ENCODE peak calls at places on chromosomes 3 and 15, in eight cellular contexts. W is NCI-H2081, M is esophagus squamous epithelium, C is AG08395, J is GM18507, U is fibroblast of the aortic adventitia, K is upper lobe of left lung, O is nephron progenitor cell. S is an unnamed sample.
A peak's percentile ranks its signal among the peaks of the same experiment; 100 is the strongest.

GRCh38 chr3:167852216-167852615 is 116.7 kb downstream of the SERPINI1 start:
- DNase-seq in O (no peak), K (no peak), M (no peak), C (no peak), W (no peak), J (no peak), U (peak; percentile 38), S (no peak)

GRCh38 chr15:88021601-88022000 is 234.9 kb downstream of the NTRK3 start:
- DNase-seq in O (no peak), J (no peak), W (no peak), C (no peak), U (no peak), M (no peak), K (no peak), S (no peak)

GRCh38 chr3:126207166-126207565 is 26.8 kb upstream of the ALDH1L1 start:
- DNase-seq in M (no peak), C (no peak), K (no peak), U (no peak), O (no peak), W (no peak), J (no peak), S (no peak)

GRCh38 chr15:80093854-80094418 is 34.5 kb downstream of the ZFAND6 start:
- DNase-seq in W (no peak), O (peak; percentile 22), U (peak; percentile 73), M (no peak), K (no peak), J (no peak), C (no peak), S (peak; percentile 53)

GRCh38 chr15:50819344-50819743 is 53.8 kb upstream of the SPPL2A start:
- DNase-seq in C (no peak), J (no peak), U (peak; percentile 13), M (no peak), K (no peak), W (no peak), O (no peak), S (no peak)

GRCh38 chr3:128554100-128554464 is 61.1 kb upstream of the GATA2 start:
- DNase-seq in C (no peak), M (no peak), J (no peak), O (no peak), U (peak; percentile 53), K (no peak), W (no peak), S (no peak)

GRCh38 chr15:47466357-47466756 is 250.9 kb upstream of the SEMA6D start:
- DNase-seq in J (no peak), C (peak; percentile 32), O (no peak), W (no peak), K (no peak), M (no peak), U (peak; percentile 70), S (no peak)

GRCh38 chr3:159586587-159587202 is 401.9 kb upstream of the IL12A start:
- DNase-seq in J (no peak), U (peak; percentile 50), O (peak; percentile 55), W (peak; percentile 72), K (no peak), C (peak; percentile 36), M (no peak), S (no peak)

GRCh38 chr3:64267774-64268604 is 42.7 kb upstream of the PRICKLE2 start:
- DNase-seq in O (peak; percentile 63), W (no peak), M (no peak), C (peak; percentile 76), K (peak; percentile 87), J (no peak), U (peak; percentile 76), S (no peak)

GRCh38 chr3:122843604-122844003 is 48.7 kb downstream of the SLC49A4 start:
- DNase-seq in W (no peak), M (no peak), K (no peak), J (no peak), O (no peak), C (no peak), U (no peak), S (no peak)

GRCh38 chr3:192422998-192423349 is 304.4 kb downstream of the FGF12 start:
- DNase-seq in U (no peak), C (no peak), K (no peak), W (no peak), J (no peak), M (no peak), O (no peak), S (no peak)

GRCh38 chr15:82543155-82543554 is 2.9 kb upstream of the RPS17 start:
- DNase-seq in C (peak; percentile 79), O (no peak), M (no peak), U (peak; percentile 86), J (no peak), K (no peak), W (no peak), S (no peak)

GRCh38 chr3:82085356-82085755 is 323.9 kb upstream of the GBE1 start:
- DNase-seq in M (no peak), C (no peak), O (no peak), U (no peak), W (no peak), K (no peak), J (no peak), S (no peak)

GRCh38 chr15:88649286-88649733 is 10.5 kb downstream of the ISG20 start:
- DNase-seq in J (no peak), M (no peak), O (no peak), U (peak; percentile 92), C (peak; percentile 70), W (no peak), K (peak; percentile 81), S (peak; percentile 95)

GRCh38 chr15:57376695-57377477 is 581 bp downstream of the CGNL1 start:
- DNase-seq in K (no peak), U (peak; percentile 58), O (peak; percentile 59), C (peak; percentile 26), M (no peak), J (no peak), W (no peak), S (no peak)

GRCh38 chr3:98532275-98532637 is 478 bp downstream of the GPR15 start:
- DNase-seq in U (no peak), O (no peak), M (no peak), C (no peak), K (no peak), W (no peak), J (no peak), S (no peak)

GRCh38 chr3:100317928-100318327 is 16.6 kb upstream of the NIT2 start:
- DNase-seq in J (peak; percentile 8), K (no peak), U (no peak), W (no peak), O (no peak), M (no peak), C (no peak), S (no peak)

GRCh38 chr15:64131547-64131946 is 20.0 kb upstream of the SNX22 start:
- DNase-seq in J (no peak), O (no peak), C (no peak), U (no peak), W (no peak), M (no peak), K (no peak), S (no peak)

GRCh38 chr15:94968133-94968532 is 736.8 kb downstream of the MCTP2 start:
- DNase-seq in J (no peak), W (no peak), K (no peak), U (no peak), M (no peak), O (no peak), C (no peak), S (no peak)

GRCh38 chr3:54531741-54532140 is 396.1 kb downstream of the LRTM1 start:
- DNase-seq in U (no peak), C (no peak), J (no peak), O (no peak), W (no peak), K (no peak), M (no peak), S (no peak)

GRCh38 chr3:14605070-14605469 is 46.5 kb upstream of the CCDC174 start:
- DNase-seq in K (no peak), C (peak; percentile 31), W (no peak), M (no peak), J (no peak), U (peak; percentile 37), O (no peak), S (no peak)

GRCh38 chr3:9183811-9184463 is 65.5 kb downstream of the SRGAP3 start:
- DNase-seq in M (no peak), J (no peak), K (no peak), U (no peak), W (no peak), O (peak; percentile 62), C (no peak), S (no peak)

GRCh38 chr3:177944228-177944661 is 592.0 kb upstream of the KCNMB2 start:
- DNase-seq in J (no peak), K (no peak), C (no peak), U (no peak), W (no peak), O (no peak), M (no peak), S (peak; percentile 10)

GRCh38 chr3:13519392-13519791 is 29.5 kb upstream of the FBLN2 start:
- DNase-seq in U (no peak), O (no peak), M (no peak), K (peak; percentile 53), C (no peak), W (no peak), J (no peak), S (no peak)

S was measured in activated CD8-positive, alpha-beta T cell treated with anti-CD3 and anti-CD28 coated beads for 36 hours.